ENCODE peak calls at places on chromosomes 12 and 14, in eight cellular contexts. U is HCT116, A is PC-9, P is stomach, D is RWPE1, B is upper lobe of right lung, I is right lobe of liver, O is upper lobe of left lung. J is an unnamed sample.
A peak's percentile ranks its signal among the peaks of the same experiment; 100 is the strongest.

GRCh38 chr12:71237128-71237527 is 79.3 kb upstream of the TSPAN8 start:
- DNase-seq in U (no peak), A (no peak), P (no peak), D (no peak), B (no peak), I (no peak), O (no peak), J (no peak)

GRCh38 chr12:57518920-57519757 is 1.2 kb downstream of the DDIT3 start:
- DNase-seq in U (no peak), A (no peak), P (peak; percentile 43), D (no peak), B (no peak), I (peak; percentile 65), O (no peak), J (no peak)

GRCh38 chr12:109561711-109562030 is 11.6 kb downstream of the MMAB start:
- DNase-seq in U (no peak), A (no peak), P (no peak), D (no peak), B (no peak), I (no peak), O (no peak), J (no peak)

GRCh38 chr14:104383088-104383805 is 196.3 kb upstream of the C14orf180 start:
- DNase-seq in U (no peak), A (no peak), P (no peak), D (no peak), B (peak; percentile 60), I (peak; percentile 35), O (peak; percentile 68), J (no peak)

GRCh38 chr12:87782838-87783237 is 246.4 kb downstream of the C12orf50 start:
- DNase-seq in U (no peak), A (no peak), P (no peak), D (no peak), B (no peak), I (no peak), O (no peak), J (no peak)

GRCh38 chr12:92431146-92431545 is 271.6 kb upstream of the PLEKHG7 start:
- DNase-seq in U (no peak), A (no peak), P (no peak), D (no peak), B (no peak), I (no peak), O (peak; percentile 9), J (no peak)

GRCh38 chr12:57089259-57090245 is 638 bp downstream of the NAB2 start:
- DNase-seq in U (no peak), A (peak; percentile 61), P (peak; percentile 58), D (no peak), B (peak; percentile 91), I (peak; percentile 86), O (peak; percentile 81), J (no peak)

GRCh38 chr12:2169964-2170363 is 117.2 kb downstream of the CACNA1C start:
- DNase-seq in U (no peak), A (no peak), P (no peak), D (no peak), B (no peak), I (no peak), O (no peak), J (no peak)

GRCh38 chr12:91890742-91891141 is 254.9 kb downstream of the BTG1 start:
- DNase-seq in U (no peak), A (peak; percentile 16), P (no peak), D (peak; percentile 18), B (no peak), I (no peak), O (no peak), J (no peak)

GRCh38 chr12:51281202-51281924 is 11.1 kb upstream of the SMAGP start:
- DNase-seq in U (no peak), A (no peak), P (no peak), D (peak; percentile 60), B (no peak), I (no peak), O (no peak), J (peak; percentile 69)

GRCh38 chr12:18861287-18861858 is 123.5 kb downstream of the CAPZA3 start:
- DNase-seq in U (peak; percentile 47), A (no peak), P (no peak), D (peak; percentile 12), B (no peak), I (no peak), O (no peak), J (peak; percentile 31)

GRCh38 chr12:1660304-1661187 is 30.3 kb upstream of the ADIPOR2 start:
- DNase-seq in U (no peak), A (peak; percentile 72), P (peak; percentile 96), D (peak; percentile 81), B (peak; percentile 93), I (peak; percentile 92), O (no peak), J (peak; percentile 91)

GRCh38 chr12:96409734-96410133 is 9.5 kb upstream of the CDK17 start:
- DNase-seq in U (no peak), A (no peak), P (no peak), D (no peak), B (no peak), I (no peak), O (no peak), J (no peak)

GRCh38 chr12:121947966-121948365 is 29.6 kb downstream of the CFAP251 start:
- DNase-seq in U (no peak), A (no peak), P (no peak), D (no peak), B (no peak), I (no peak), O (no peak), J (no peak)

GRCh38 chr14:69354383-69355154 is 43.5 kb downstream of the ERH start:
- DNase-seq in U (no peak), A (no peak), P (peak; percentile 44), D (no peak), B (no peak), I (no peak), O (no peak), J (peak; percentile 59)

GRCh38 chr12:3493225-3494049 is 2.4 kb downstream of the PRMT8 start:
- DNase-seq in U (no peak), A (no peak), P (no peak), D (no peak), B (no peak), I (no peak), O (peak; percentile 66), J (no peak)

GRCh38 chr14:32208490-32208889 is 5.4 kb upstream of the RNU6-8 start:
- DNase-seq in U (no peak), A (no peak), P (no peak), D (no peak), B (no peak), I (no peak), O (no peak), J (no peak)

GRCh38 chr14:32205984-32206383 is 2.9 kb upstream of the RNU6-8 start:
- DNase-seq in U (no peak), A (no peak), P (no peak), D (no peak), B (no peak), I (no peak), O (no peak), J (no peak)

GRCh38 chr14:32205554-32205953 is 2.5 kb upstream of the RNU6-8 start:
- DNase-seq in U (no peak), A (no peak), P (no peak), D (no peak), B (no peak), I (no peak), O (no peak), J (no peak)

GRCh38 chr14:32203928-32204357 is 874 bp upstream of the RNU6-8 start:
- DNase-seq in U (no peak), A (no peak), P (no peak), D (no peak), B (no peak), I (no peak), O (no peak), J (no peak)

DNA sequence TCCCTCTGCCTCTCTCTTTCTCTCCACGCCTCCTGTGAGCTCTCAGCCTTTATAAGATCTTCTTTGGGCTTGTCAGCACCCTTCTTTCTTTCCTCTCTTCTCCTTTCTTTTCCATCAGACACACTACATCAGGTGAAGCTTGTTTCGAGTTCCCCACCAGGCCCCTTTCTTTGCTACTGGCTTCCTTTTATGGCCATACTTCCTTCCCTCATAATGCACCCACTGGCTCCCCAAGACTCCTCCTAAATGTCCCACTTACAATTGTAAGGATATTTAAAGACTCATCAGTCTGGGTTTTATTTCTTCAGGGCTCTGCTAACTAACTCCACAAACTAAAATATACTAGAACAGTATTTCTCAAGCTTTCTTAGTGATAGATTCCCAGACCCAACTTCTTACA is 3.5 kb upstream of the RNU6-8 start:
- DNase-seq in U (no peak), A (no peak), P (no peak), D (no peak), B (no peak), I (no peak), O (no peak), J (no peak)
- H3K27ac ChIP-seq in U (no peak overlapping the region), A (no peak overlapping the region), P (no peak overlapping the region), D (no peak overlapping the region), B (no peak overlapping the region), I (no peak overlapping the region), O (no peak overlapping the region), J (no peak overlapping the region)

DNA sequence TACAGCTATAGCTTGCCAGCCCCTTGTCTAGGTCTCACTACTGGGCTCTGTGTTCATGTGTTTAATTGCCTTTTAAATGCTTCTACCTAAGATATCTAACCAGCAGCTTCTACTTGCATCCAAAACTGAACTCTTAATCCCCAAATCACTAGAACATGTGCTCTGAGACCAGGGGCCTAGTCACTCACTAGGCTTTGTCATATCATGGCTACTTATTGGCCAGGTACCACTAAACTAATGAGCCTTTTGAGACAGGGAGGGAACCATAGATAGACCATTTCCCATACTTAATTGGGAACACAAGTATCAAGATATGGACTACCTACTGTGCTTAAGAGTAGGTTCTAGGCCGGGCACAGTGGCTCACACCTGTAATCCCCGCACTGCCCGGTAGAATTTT is 6.5 kb downstream of the HSP90B1 start:
- DNase-seq in U (no peak), A (no peak), P (no peak), D (no peak), B (no peak), I (no peak), O (no peak), J (no peak)
- TF ChIP-seq CTCF in U (no peak), A (no peak), P (no peak), D (no peak), B (no peak), I (no peak), O (no peak), J (no peak)

GRCh38 chr14:52948836-52949235 is 2.0 kb downstream of the FERMT2 start:
- DNase-seq in U (no peak), A (no peak), P (no peak), D (no peak), B (no peak), I (no peak), O (no peak), J (no peak)
- H3K27ac ChIP-seq in U (no peak overlapping the region), A (no peak overlapping the region), P (no peak overlapping the region), D (no peak overlapping the region), B (peak overlapping the region; percentile 93), I (peak overlapping the region; percentile 98), O (peak overlapping the region; percentile 98), J (no peak overlapping the region)

GRCh38 chr12:40801861-40802260 is 109.6 kb downstream of the CNTN1 start:
- DNase-seq in U (no peak), A (no peak), P (no peak), D (no peak), B (no peak), I (no peak), O (no peak), J (no peak)
- TF ChIP-seq CTCF in U (no peak), A (no peak), P (no peak), D (no peak), B (no peak), I (no peak), O (no peak), J (no peak)

J was measured in foreskin keratinocyte.